ENCODE peak calls at places on chromosome 1, in four cellular contexts. Z is neural progenitor cell, A is astrocyte of the spinal cord, J is NCI-H2081. I is an unnamed sample.

GRCh38 chr1:161872506-161872905 is 106.4 kb downstream of the ATF6 start:
- DNase-seq in Z (no peak), A (no peak), J (no peak), I (no peak)

GRCh38 chr1:235612761-235613160 is 36.8 kb downstream of the GNG4 start:
- DNase-seq in Z (no peak), A (no peak), J (no peak), I (no peak)

GRCh38 chr1:65166572-65167305 is 18.7 kb downstream of the AK4 start:
- DNase-seq in Z (no peak), A (no peak), J (no peak), I (no peak)

GRCh38 chr1:185439727-185440415 is 122.8 kb upstream of the IVNS1ABP start:
- DNase-seq in Z (no peak), A (peak; percentile 64), J (no peak), I (no peak)

GRCh38 chr1:80847904-80848303 is 952.8 kb upstream of the ADGRL2 start:
- DNase-seq in Z (no peak), A (no peak), J (no peak), I (no peak)

GRCh38 chr1:39859859-39860812 is 23.2 kb downstream of the TRIT1 start:
- DNase-seq in Z (no peak), A (no peak), J (peak; percentile 11), I (no peak)

GRCh38 chr1:43704838-43705237 is 2.5 kb upstream of the ST3GAL3 start:
- DNase-seq in Z (no peak), A (peak; percentile 43), J (no peak), I (no peak)

GRCh38 chr1:205961970-205962820 is 18.9 kb upstream of the SLC26A9 start:
- DNase-seq in Z (no peak), A (no peak), J (no peak), I (no peak)

GRCh38 chr1:154943649-154944421 is 7.3 kb upstream of the PMVK start:
- DNase-seq in Z (peak; percentile 70), A (peak; percentile 18), J (peak; percentile 47), I (no peak)

GRCh38 chr1:57637155-57637554 is 213.3 kb upstream of the DAB1 start:
- DNase-seq in Z (no peak), A (no peak), J (no peak), I (peak; percentile 3)

GRCh38 chr1:1080951-1081310 is 6.8 kb upstream of the RNF223 start:
- DNase-seq in Z (no peak), A (no peak), J (no peak), I (no peak)

GRCh38 chr1:56152635-56153034 is 426.7 kb downstream of the PLPP3 start:
- DNase-seq in Z (peak; percentile 26), A (no peak), J (no peak), I (no peak)

GRCh38 chr1:7208647-7209180 is 423.5 kb downstream of the CAMTA1 start:
- DNase-seq in Z (no peak), A (no peak), J (no peak), I (no peak)

GRCh38 chr1:115215703-115216521 is 122.1 kb downstream of the NGF start:
- DNase-seq in Z (no peak), A (no peak), J (no peak), I (no peak)

GRCh38 chr1:16718908-16719533 is 21.3 kb upstream of the RNU1-4 start:
- DNase-seq in Z (peak; percentile 1), A (no peak), J (no peak), I (no peak)

GRCh38 chr1:85862456-85862855 is 154.2 kb upstream of the ZNHIT6 start:
- DNase-seq in Z (no peak), A (no peak), J (no peak), I (no peak)

GRCh38 chr1:220226752-220227151 is 45.5 kb downstream of the RAB3GAP2 start:
- DNase-seq in Z (no peak), A (no peak), J (no peak), I (no peak)